ENCODE peak calls at places on chromosomes 12 and 14, in four cellular contexts. A is stimulated activated CD4-positive, alpha-beta T cell treated with anti-CD3 and anti-CD28 coated beads, Interleukin-4, amount 100 ng/mL, for 1 hour; D is tibial artery; G is ACHN. L is an unnamed sample.

GRCh38 chr14:89085154-89086059 is 261.0 kb downstream of the TTC8 start:
- DNase-seq in G (no peak), A (no peak), D (no peak), L (no peak)

GRCh38 chr14:65506801-65507200 is 94.3 kb downstream of the FUT8 start:
- DNase-seq in A (no peak), D (no peak), G (no peak), L (no peak)

GRCh38 chr14:65079201-65079600 is 23.1 kb downstream of the MAX start:
- DNase-seq in G (no peak), D (no peak), A (no peak), L (no peak)

GRCh38 chr12:132133952-132134652 is 10.0 kb downstream of the DDX51 start:
- DNase-seq in A (no peak), D (no peak), G (no peak), L (no peak)

GRCh38 chr12:10154145-10154496 is 17.8 kb downstream of the OLR1 start:
- DNase-seq in A (no peak), D (no peak), G (no peak), L (no peak)

GRCh38 chr12:10211101-10211974 is 1.3 kb upstream of the GABARAPL1 start:
- DNase-seq in A (no peak), G (no peak), D (peak), L (no peak)

GRCh38 chr12:79161249-79161934 is 296.8 kb downstream of the SYT1 start:
- DNase-seq in G (no peak), A (no peak), D (no peak), L (no peak)

GRCh38 chr14:34632451-34632850 is 2.5 kb upstream of the SNX6 start:
- DNase-seq in G (no peak), A (no peak), D (no peak), L (no peak)

GRCh38 chr12:14767617-14768016 is 35.7 kb downstream of the WBP11 start:
- DNase-seq in A (no peak), D (no peak), G (no peak), L (no peak)

GRCh38 chr14:90965765-90966164 is 94.7 kb downstream of the RPS6KA5 start:
- DNase-seq in D (no peak), A (no peak), G (no peak), L (no peak)

GRCh38 chr12:106046301-106046846 is 92.4 kb downstream of the NUAK1 start:
- DNase-seq in D (no peak), G (no peak), A (no peak), L (no peak)

GRCh38 chr14:74525361-74525851 is 31.8 kb downstream of the ISCA2 start:
- DNase-seq in D (no peak), A (no peak), G (no peak), L (no peak)

GRCh38 chr12:123094349-123095073 is 56.4 kb downstream of the PITPNM2 start:
- DNase-seq in G (no peak), A (no peak), D (peak), L (no peak)

GRCh38 chr12:122871851-122872785 is 23.8 kb downstream of the VPS37B start:
- DNase-seq in D (peak), G (no peak), A (peak), L (peak)

GRCh38 chr14:89767861-89768268 is 186.7 kb downstream of the EFCAB11 start:
- DNase-seq in G (peak), A (peak), D (no peak), L (peak)

GRCh38 chr14:97456958-97457357 is 659.8 kb downstream of the VRK1 start:
- DNase-seq in G (no peak), A (peak), D (no peak), L (peak)

GRCh38 chr14:38065101-38065762 is 142.5 kb upstream of the SSTR1 start:
- DNase-seq in A (peak), D (no peak), G (no peak), L (no peak)

GRCh38 chr12:26566670-26567069 is 266.3 kb downstream of the ITPR2 start:
- DNase-seq in D (no peak), A (no peak), G (no peak), L (no peak)

GRCh38 chr12:29051221-29051620 is 97.9 kb upstream of the FAR2 start:
- DNase-seq in D (no peak), A (no peak), G (no peak), L (no peak)

GRCh38 chr12:57640156-57641042 is 7.4 kb upstream of the B4GALNT1 start:
- DNase-seq in D (no peak), A (no peak), G (no peak), L (no peak)

GRCh38 chr14:100695423-100695738 is 31.3 kb upstream of the DLK1 start:
- DNase-seq in G (no peak), D (no peak), A (no peak), L (no peak)

GRCh38 chr12:88723219-88723618 is 142.9 kb upstream of the KITLG start:
- DNase-seq in G (no peak), A (no peak), D (no peak), L (no peak)

GRCh38 chr12:121142171-121142950 is 9.7 kb downstream of the P2RX7 start:
- DNase-seq in A (no peak), D (no peak), G (no peak), L (no peak)

L was measured in HT-29.